ENCODE peak calls at places on chromosomes 7 and 10, in seven cellular contexts. X is activated naive CD4-positive, alpha-beta T cell treated with anti-CD3 and anti-CD28 coated beads for 36 hours; H is stimulated activated CD4-positive, alpha-beta T cell treated with anti-CD3 and anti-CD28 coated beads, Interleukin-15, amount 100 ng/mL, for 24 hours; Z is omental fat pad; A is aorta; V is HT1080; K is C1 segment of cervical spinal cord. T is an unnamed sample.

GRCh38 chr10:79380125-79380917 is 33.1 kb downstream of the PPIF start:
- DNase-seq in A (peak), Z (no peak), V (no peak), X (peak), K (no peak), H (no peak), T (no peak)

GRCh38 chr7:80807166-80807900 is 111.5 kb downstream of the SEMA3C start:
- DNase-seq in Z (no peak), V (no peak), H (no peak), A (no peak), K (no peak), X (no peak), T (no peak)

GRCh38 chr7:6558837-6559236 is 7.6 kb upstream of the GRID2IP start:
- DNase-seq in H (peak), K (no peak), Z (no peak), V (peak), X (peak), A (no peak), T (no peak)

GRCh38 chr7:88167223-88167622 is 52.6 kb downstream of the SRI start:
- DNase-seq in H (no peak), V (no peak), Z (no peak), X (no peak), A (no peak), K (peak), T (no peak)

GRCh38 chr10:4083509-4084003 is 298.5 kb upstream of the KLF6 start:
- DNase-seq in H (no peak), K (no peak), Z (no peak), V (no peak), X (no peak), A (no peak), T (no peak)

GRCh38 chr10:131230641-131231322 is 80.7 kb downstream of the TCERG1L start:
- DNase-seq in Z (no peak), A (peak), X (no peak), V (no peak), K (no peak), H (no peak), T (no peak)

GRCh38 chr7:150990416-150991186 is at the start of gene NOS3:
- DNase-seq in Z (no peak), X (no peak), K (no peak), V (peak), A (no peak), H (no peak), T (no peak)

GRCh38 chr10:117750616-117751015 is 208.1 kb downstream of the EMX2 start:
- DNase-seq in H (no peak), K (no peak), V (no peak), X (no peak), Z (no peak), A (no peak), T (no peak)

GRCh38 chr10:131973160-131973951 is 8.4 kb downstream of the BNIP3 start:
- DNase-seq in A (no peak), V (no peak), H (peak), K (no peak), X (peak), Z (no peak), T (no peak)

GRCh38 chr7:80659120-80660055 is 20.9 kb downstream of the CD36 start:
- DNase-seq in A (no peak), Z (no peak), K (no peak), H (no peak), V (peak), X (no peak), T (no peak)

GRCh38 chr10:5611899-5612680 is 54.3 kb downstream of the ASB13 start:
- DNase-seq in X (no peak), Z (no peak), K (no peak), A (peak), H (no peak), V (peak), T (no peak)

GRCh38 chr10:43249151-43249961 is 17.5 kb downstream of the RASGEF1A start:
- DNase-seq in H (no peak), X (peak), V (no peak), K (no peak), Z (peak), A (peak), T (no peak)

GRCh38 chr7:43594020-43594419 is 11.1 kb downstream of the STK17A start:
- DNase-seq in V (no peak), A (no peak), H (no peak), Z (no peak), K (no peak), X (no peak), T (no peak)

GRCh38 chr7:20290505-20291111 is 40.1 kb upstream of the ITGB8 start:
- DNase-seq in X (no peak), V (no peak), A (no peak), Z (no peak), K (no peak), H (no peak), T (no peak)

GRCh38 chr10:109245821-109246220 is 677.5 kb downstream of the XPNPEP1 start:
- DNase-seq in Z (no peak), V (no peak), K (no peak), X (no peak), H (no peak), A (no peak), T (no peak)

GRCh38 chr7:15503603-15504280 is 58.1 kb downstream of the AGMO start:
- DNase-seq in Z (no peak), A (no peak), X (no peak), H (no peak), K (no peak), V (no peak), T (no peak)

GRCh38 chr10:22550732-22551131 is 163.6 kb downstream of the PIP4K2A start:
- DNase-seq in Z (peak), K (peak), A (no peak), H (peak), X (peak), V (no peak), T (no peak)

GRCh38 chr10:7475046-7475860 is 64.4 kb upstream of the SFMBT2 start:
- DNase-seq in K (no peak), V (peak), A (no peak), X (no peak), H (no peak), Z (no peak), T (no peak)

GRCh38 chr7:1664711-1665591 is 5.1 kb upstream of the ELFN1 start:
- DNase-seq in K (peak), V (peak), A (peak), H (peak), X (peak), Z (peak), T (peak)

T was measured in KG1.